ENCODE peak calls at places on chromosomes 7 and 10, in seven cellular contexts. J, G, U, V, P, B and Q are unnamed samples.
A peak's percentile ranks its signal among the peaks of the same experiment; 100 is the strongest.

GRCh38 chr7:149873968-149874643 is at the start of gene ATP6V0E2:
- DNase-seq in V (no peak), P (no peak), B (no peak), J (no peak), U (no peak), G (no peak), Q (no peak)

GRCh38 chr10:6033954-6034353 is 28.2 kb downstream of the IL2RA start:
- DNase-seq in P (no peak), B (no peak), U (no peak), J (no peak), G (no peak), V (no peak), Q (no peak)

GRCh38 chr7:45975847-45976484 is 54.9 kb upstream of the IGFBP3 start:
- DNase-seq in G (no peak), B (no peak), J (no peak), U (no peak), V (no peak), P (no peak), Q (no peak)

GRCh38 chr7:34675749-34676374 is 17.8 kb downstream of the NPSR1 start:
- DNase-seq in P (peak; percentile 9), V (peak; percentile 37), J (peak; percentile 31), G (peak; percentile 13), B (no peak), U (peak; percentile 27), Q (peak; percentile 70)

GRCh38 chr7:30751696-30752273 is at the start of gene INMT:
- DNase-seq in G (no peak), B (no peak), P (no peak), U (no peak), J (no peak), V (no peak), Q (no peak)

GRCh38 chr10:43305881-43306280 is 39.0 kb upstream of the RASGEF1A start:
- DNase-seq in P (no peak), G (no peak), U (no peak), J (no peak), V (no peak), B (no peak), Q (no peak)

GRCh38 chr10:35005868-35006267 is 84.3 kb downstream of the CUL2 start:
- DNase-seq in G (no peak), B (no peak), U (no peak), J (no peak), V (no peak), P (no peak), Q (no peak)

GRCh38 chr10:75772153-75772887 is 340.9 kb downstream of the LRMDA start:
- DNase-seq in V (no peak), U (no peak), P (no peak), G (no peak), B (no peak), J (no peak), Q (peak; percentile 43)

GRCh38 chr7:32212321-32212720 is 142.1 kb upstream of the PDE1C start:
- DNase-seq in P (no peak), V (no peak), B (no peak), J (no peak), G (no peak), U (no peak), Q (no peak)

GRCh38 chr10:32143302-32143847 is 87.2 kb upstream of the KIF5B start:
- DNase-seq in U (no peak), B (no peak), G (no peak), J (no peak), P (no peak), V (no peak), Q (no peak)

GRCh38 chr10:29858352-29859267 is 200.8 kb downstream of the JCAD start:
- DNase-seq in B (peak; percentile 25), U (peak; percentile 34), V (peak; percentile 31), J (no peak), P (no peak), G (peak; percentile 36), Q (peak; percentile 81)

GRCh38 chr7:33807779-33808482 is 97.4 kb upstream of the BMPER start:
- DNase-seq in U (peak; percentile 69), B (peak; percentile 46), P (no peak), G (peak; percentile 10), V (peak; percentile 48), J (peak; percentile 35), Q (no peak)

GRCh38 chr10:117684673-117685211 is 142.2 kb downstream of the EMX2 start:
- DNase-seq in G (no peak), P (no peak), U (no peak), B (no peak), J (peak; percentile 16), V (peak; percentile 48), Q (peak; percentile 12)

GRCh38 chr10:47195274-47195885 is 104.6 kb upstream of the GDF10 start:
- DNase-seq in P (no peak), V (no peak), J (no peak), B (no peak), G (no peak), U (no peak), Q (no peak)

GRCh38 chr7:157685430-157686284 is 348.9 kb downstream of the DNAJB6 start:
- DNase-seq in V (peak; percentile 44), U (no peak), J (no peak), P (no peak), B (no peak), G (no peak), Q (no peak)

GRCh38 chr7:117274951-117275350 is 47.9 kb downstream of the WNT2 start:
- DNase-seq in P (no peak), V (no peak), G (no peak), B (no peak), J (no peak), U (no peak), Q (no peak)

GRCh38 chr10:10891437-10891836 is 126.2 kb upstream of the CELF2 start:
- DNase-seq in U (no peak), J (no peak), P (no peak), B (no peak), V (no peak), G (no peak), Q (no peak)

GRCh38 chr10:61750943-61751471 is 88.3 kb downstream of the CABCOCO1 start:
- DNase-seq in P (peak; percentile 27), G (peak; percentile 64), B (peak; percentile 44), J (peak; percentile 80), U (peak; percentile 74), V (peak; percentile 20), Q (peak; percentile 86)

GRCh38 chr10:44045020-44045419 is 339.9 kb downstream of the CXCL12 start:
- DNase-seq in U (no peak), P (no peak), B (no peak), G (no peak), J (no peak), V (peak; percentile 78), Q (no peak)

DNA sequence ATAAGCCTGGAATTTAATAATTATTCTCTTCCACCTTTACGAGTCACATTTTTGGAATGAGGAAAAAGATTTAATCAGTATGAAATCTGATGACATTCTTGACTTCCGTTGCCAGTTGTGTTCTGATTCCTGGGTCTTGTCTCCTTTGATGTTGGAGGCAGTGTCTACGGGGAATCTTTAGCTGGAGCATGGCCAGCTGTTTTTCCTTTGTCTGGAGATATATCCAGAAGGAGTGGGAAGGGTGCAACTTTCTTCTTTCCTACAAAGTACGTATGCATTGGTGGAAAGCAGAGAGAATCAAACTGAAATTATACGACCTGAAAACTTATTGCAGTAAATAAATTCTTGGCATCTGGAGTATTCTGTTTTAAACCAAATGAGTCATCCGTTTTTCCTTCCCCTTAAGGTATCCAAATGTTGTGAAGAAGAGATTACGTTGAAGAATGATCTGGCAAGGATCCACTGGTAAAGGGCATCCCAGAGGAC is 6.9 kb upstream of the GNG11 start:
- DNase-seq in B (no peak), V (no peak), G (peak; percentile 43), J (no peak), U (no peak), P (no peak), Q (no peak)
- TF ChIP-seq JUND in B (no peak), V (peak; percentile 72), G (peak; percentile 50), J (no peak), U (no peak), P (no peak), Q (peak; percentile 10)

DNA sequence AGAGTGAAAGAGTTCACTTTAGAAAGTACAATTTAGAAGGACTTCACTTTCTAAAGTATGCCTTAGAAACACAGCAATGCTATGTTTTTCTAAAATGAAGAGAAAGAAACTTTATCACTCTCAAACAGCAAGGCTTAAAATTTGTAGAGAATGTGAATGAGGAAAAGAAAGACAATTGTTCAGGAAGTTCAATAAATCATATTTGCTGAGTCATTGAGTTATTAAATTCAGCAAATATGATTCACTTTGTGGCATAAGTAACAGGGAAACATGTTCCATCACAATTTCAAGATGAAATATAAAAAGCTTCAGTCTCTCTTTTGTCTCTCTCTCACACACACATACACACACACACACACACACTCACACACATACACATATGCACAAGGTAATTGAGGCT is 187.9 kb downstream of the PCDH15 start:
- DNase-seq in G (no peak), V (no peak), B (no peak), P (no peak), J (no peak), U (no peak), Q (no peak)
- TF ChIP-seq JUND in G (no peak), V (peak; percentile 7), B (no peak), P (no peak), J (no peak), U (no peak), Q (no peak)

DNA sequence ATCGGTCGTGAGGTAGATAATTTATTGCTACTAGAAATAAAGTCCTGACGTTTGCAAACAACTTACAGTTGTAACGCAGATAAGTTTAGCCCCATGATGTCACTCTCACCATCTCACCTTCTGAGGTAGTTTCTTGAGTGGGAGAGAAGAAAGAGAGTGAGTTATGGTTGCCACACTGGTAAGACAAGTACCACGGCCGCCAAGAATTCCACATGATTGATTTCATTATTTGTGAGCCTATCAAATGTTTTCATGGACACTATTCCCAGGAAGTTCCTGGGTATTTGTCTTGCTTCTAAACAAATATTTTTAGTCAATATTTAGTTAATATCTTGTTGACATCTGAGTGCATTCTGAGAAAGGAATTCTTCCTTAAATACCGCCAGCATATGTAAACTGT is 339.4 kb upstream of the KIAA1217 start:
- DNase-seq in J (no peak), B (no peak), G (no peak), V (no peak), U (no peak), P (no peak), Q (peak; percentile 7)
- TF ChIP-seq JUND in J (no peak), B (no peak), G (no peak), V (no peak), U (no peak), P (no peak), Q (peak; percentile 71)

GRCh38 chr7:55410641-55411239 is 45.6 kb downstream of the LANCL2 start:
- DNase-seq in P (no peak), V (no peak), J (no peak), B (no peak), G (no peak), U (no peak), Q (no peak)

GRCh38 chr7:55409474-55410225 is 44.5 kb downstream of the LANCL2 start:
- DNase-seq in B (no peak), P (peak; percentile 1), V (peak; percentile 54), J (peak; percentile 54), G (no peak), U (no peak), Q (peak; percentile 33)

GRCh38 chr7:55413442-55413841 is 48.3 kb downstream of the LANCL2 start:
- DNase-seq in J (no peak), P (no peak), G (no peak), V (no peak), B (no peak), U (no peak), Q (no peak)

GRCh38 chr7:55415173-55415778 is 50.1 kb downstream of the LANCL2 start:
- DNase-seq in B (peak; percentile 38), J (peak; percentile 71), G (peak; percentile 43), U (peak; percentile 62), V (peak; percentile 88), P (peak; percentile 25), Q (peak; percentile 85)

GRCh38 chr7:55411844-55412243 is 46.7 kb downstream of the LANCL2 start:
- DNase-seq in G (no peak), J (no peak), B (no peak), V (no peak), P (no peak), U (no peak), Q (no peak)
- TF ChIP-seq JUND in G (no peak), J (no peak), B (no peak), V (no peak), P (no peak), U (no peak), Q (no peak)